ENCODE peak calls at places on chromosomes 1 and 21, in eight cellular contexts. J, O, Y, R, G, M, N and H are unnamed samples.

GRCh38 chr1:180184041-180184440 is 29.4 kb downstream of the QSOX1 start:
- DNase-seq in J (no peak), O (no peak), Y (no peak), R (no peak), G (no peak), M (no peak), N (no peak), H (no peak)

GRCh38 chr1:211490821-211491415 is 1.0 kb downstream of the RD3 start:
- DNase-seq in J (no peak), O (no peak), Y (no peak), R (no peak), G (no peak), M (no peak), N (no peak), H (no peak)

GRCh38 chr1:101081496-101082282 is 56.1 kb upstream of the DPH5 start:
- DNase-seq in J (no peak), O (no peak), Y (no peak), R (no peak), G (no peak), M (peak; percentile 63), N (no peak), H (no peak)

GRCh38 chr1:66452982-66453381 is 81.0 kb upstream of the SGIP1 start:
- DNase-seq in J (no peak), O (no peak), Y (no peak), R (no peak), G (no peak), M (no peak), N (no peak), H (no peak)

GRCh38 chr1:224635356-224635755 is 19.2 kb downstream of the CNIH3 start:
- DNase-seq in J (no peak), O (peak; percentile 85), Y (no peak), R (no peak), G (no peak), M (no peak), N (no peak), H (peak; percentile 49)

GRCh38 chr21:42466700-42467612 is 29.1 kb downstream of the RSPH1 start:
- DNase-seq in J (no peak), O (no peak), Y (peak; percentile 92), R (no peak), G (no peak), M (no peak), N (no peak), H (no peak)

GRCh38 chr1:99784143-99784542 is 17.7 kb upstream of the FRRS1 start:
- DNase-seq in J (no peak), O (no peak), Y (no peak), R (no peak), G (no peak), M (no peak), N (no peak), H (no peak)

GRCh38 chr1:203338335-203339036 is 12.4 kb downstream of the FMOD start:
- DNase-seq in J (peak; percentile 39), O (peak; percentile 84), Y (peak; percentile 43), R (no peak), G (peak; percentile 61), M (peak; percentile 61), N (peak; percentile 39), H (peak; percentile 35)

GRCh38 chr1:81801032-81801833 is 499 bp downstream of the ADGRL2 start:
- DNase-seq in J (peak; percentile 26), O (peak; percentile 85), Y (peak; percentile 78), R (peak; percentile 51), G (no peak), M (peak; percentile 5), N (no peak), H (peak; percentile 76)

GRCh38 chr1:165829888-165830287 is 2.5 kb downstream of the UCK2 start:
- DNase-seq in J (no peak), O (no peak), Y (no peak), R (no peak), G (no peak), M (no peak), N (no peak), H (no peak)

GRCh38 chr1:184152944-184153343 is 101.4 kb downstream of the TSEN15 start:
- DNase-seq in J (no peak), O (no peak), Y (no peak), R (no peak), G (no peak), M (no peak), N (no peak), H (no peak)

GRCh38 chr1:111733183-111733995 is 5.8 kb downstream of the INKA2 start:
- DNase-seq in J (peak; percentile 33), O (peak; percentile 69), Y (no peak), R (peak; percentile 70), G (no peak), M (no peak), N (no peak), H (no peak)

GRCh38 chr1:104874044-104874443 is 1124.3 kb downstream of the AMY1C start:
- DNase-seq in J (no peak), O (no peak), Y (no peak), R (no peak), G (no peak), M (no peak), N (no peak), H (no peak)

GRCh38 chr1:3597599-3597964 is 13.7 kb downstream of the MEGF6 start:
- DNase-seq in J (no peak), O (no peak), Y (no peak), R (no peak), G (no peak), M (peak; percentile 24), N (no peak), H (no peak)

GRCh38 chr1:199399996-199400714 is 627.4 kb upstream of the NR5A2 start:
- DNase-seq in J (no peak), O (no peak), Y (no peak), R (no peak), G (peak; percentile 11), M (no peak), N (no peak), H (no peak)

GRCh38 chr1:183633676-183634343 is 1.8 kb downstream of the ARPC5 start:
- DNase-seq in J (no peak), O (peak; percentile 59), Y (peak; percentile 68), R (no peak), G (peak; percentile 23), M (no peak), N (no peak), H (peak; percentile 76)

GRCh38 chr1:228007801-228008341 is 1.1 kb downstream of the WNT3A start:
- DNase-seq in J (no peak), O (no peak), Y (no peak), R (no peak), G (no peak), M (no peak), N (no peak), H (no peak)

GRCh38 chr1:176009951-176010350 is 197.1 kb downstream of the COP1 start:
- DNase-seq in J (no peak), O (no peak), Y (no peak), R (no peak), G (no peak), M (no peak), N (no peak), H (no peak)